ENCODE peak calls at places on chromosomes 6 and 20, in four cellular contexts. B, O, K and J are unnamed samples.

GRCh38 chr6:122622404-122622938 is 12.3 kb downstream of the PKIB start:
- DNase-seq in B (no peak), O (no peak), K (peak), J (no peak)

GRCh38 chr6:33483678-33484077 is 29.3 kb downstream of the ZBTB9 start:
- DNase-seq in B (no peak), O (no peak), K (no peak), J (no peak)

GRCh38 chr20:5170341-5170740 is 43.5 kb downstream of the CDS2 start:
- DNase-seq in B (no peak), O (no peak), K (no peak), J (no peak)

GRCh38 chr20:37291724-37292126 is 2.3 kb downstream of the MANBAL start:
- DNase-seq in B (no peak), O (no peak), K (no peak), J (no peak)

GRCh38 chr6:30884521-30885480 is 482 bp downstream of the DDR1 start:
- DNase-seq in B (peak), O (peak), K (no peak), J (peak)

GRCh38 chr6:147227770-147228320 is 23.6 kb downstream of the STXBP5 start:
- DNase-seq in B (no peak), O (no peak), K (no peak), J (no peak)

GRCh38 chr6:101114703-101115102 is 233.6 kb upstream of the ASCC3 start:
- DNase-seq in B (no peak), O (no peak), K (peak), J (no peak)

GRCh38 chr6:1705630-1706029 is 95.9 kb downstream of the FOXC1 start:
- DNase-seq in B (no peak), O (no peak), K (no peak), J (no peak)

GRCh38 chr6:15518878-15519277 is 143.9 kb downstream of the DTNBP1 start:
- DNase-seq in B (no peak), O (peak), K (peak), J (no peak)

GRCh38 chr6:51203504-51203903 is 384.8 kb downstream of the TFAP2B start:
- DNase-seq in B (no peak), O (no peak), K (no peak), J (no peak)

GRCh38 chr6:138371452-138371711 is 6.3 kb upstream of the SMIM28 start:
- DNase-seq in B (no peak), O (no peak), K (no peak), J (no peak)

GRCh38 chr6:7998103-7998725 is 66.0 kb downstream of the BLOC1S5 start:
- DNase-seq in B (no peak), O (no peak), K (no peak), J (no peak)

GRCh38 chr6:85417336-85417735 is 32.5 kb upstream of the NT5E start:
- DNase-seq in B (no peak), O (no peak), K (no peak), J (no peak)

GRCh38 chr6:42226251-42227143 is 8.8 kb upstream of the MRPS10 start:
- DNase-seq in B (no peak), O (no peak), K (no peak), J (no peak)

GRCh38 chr20:18739785-18740184 is 73.8 kb upstream of the SCP2D1 start:
- DNase-seq in B (no peak), O (no peak), K (no peak), J (no peak)

GRCh38 chr6:106475280-106475679 is 114.8 kb downstream of the CRYBG1 start:
- DNase-seq in B (no peak), O (no peak), K (no peak), J (no peak)